ENCODE peak calls at places on chromosomes 7 and 10, in six cellular contexts. One of them, this sample, is unnamed.

GRCh38 chr10:29328988-29329387 is 40.1 kb downstream of the LYZL1 start:
- DNase-seq in K562: no peak
- DNase-seq in IMR-90: peak; percentile 64
- DNase-seq in HCT116: no peak
- DNase-seq in H1: no peak
- DNase-seq in GM12878: no peak
- DNase-seq in this sample: no peak

GRCh38 chr7:144391823-144392255 is 11.7 kb downstream of the NOBOX start:
- DNase-seq in IMR-90: peak; percentile 39
- DNase-seq in H1: peak; percentile 45
- DNase-seq in K562: peak; percentile 56
- DNase-seq in GM12878: no peak
- DNase-seq in HCT116: peak; percentile 54
- DNase-seq in this sample: peak; percentile 62

GRCh38 chr10:115706482-115707076 is 566.4 kb downstream of the GFRA1 start:
- DNase-seq in IMR-90: peak; percentile 30
- DNase-seq in K562: no peak
- DNase-seq in GM12878: no peak
- DNase-seq in HCT116: peak; percentile 12
- DNase-seq in H1: no peak
- DNase-seq in this sample: peak; percentile 26

GRCh38 chr7:145779165-145779564 is 337.4 kb upstream of the CNTNAP2 start:
- DNase-seq in GM12878: no peak
- DNase-seq in IMR-90: no peak
- DNase-seq in H1: no peak
- DNase-seq in HCT116: no peak
- DNase-seq in K562: no peak
- DNase-seq in this sample: no peak

GRCh38 chr10:49286686-49287085 is 12.3 kb upstream of the C10orf71 start:
- DNase-seq in GM12878: no peak
- DNase-seq in K562: no peak
- DNase-seq in IMR-90: no peak
- DNase-seq in HCT116: no peak
- DNase-seq in H1: no peak
- DNase-seq in this sample: no peak

GRCh38 chr7:45869426-45869825 is 3.5 kb downstream of the CCDC201 start:
- DNase-seq in GM12878: no peak
- DNase-seq in IMR-90: peak; percentile 81
- DNase-seq in K562: no peak
- DNase-seq in H1: no peak
- DNase-seq in HCT116: no peak
- DNase-seq in this sample: no peak

GRCh38 chr10:94097656-94098055 is 103.9 kb downstream of the PLCE1 start:
- DNase-seq in GM12878: no peak
- DNase-seq in HCT116: no peak
- DNase-seq in K562: no peak
- DNase-seq in H1: no peak
- DNase-seq in IMR-90: peak; percentile 23
- DNase-seq in this sample: no peak

GRCh38 chr7:77759294-77759889 is 38.8 kb downstream of the TMEM60 start:
- DNase-seq in K562: peak; percentile 63
- DNase-seq in H1: peak; percentile 78
- DNase-seq in HCT116: peak; percentile 57
- DNase-seq in GM12878: peak; percentile 38
- DNase-seq in IMR-90: peak; percentile 76
- DNase-seq in this sample: peak; percentile 82

GRCh38 chr10:33331020-33331557 is 3.4 kb downstream of the NRP1 start:
- DNase-seq in GM12878: no peak
- DNase-seq in K562: no peak
- DNase-seq in H1: no peak
- DNase-seq in IMR-90: no peak
- DNase-seq in HCT116: no peak
- DNase-seq in this sample: peak; percentile 73

GRCh38 chr7:83547526-83547925 is 101.4 kb downstream of the SEMA3E start:
- DNase-seq in H1: no peak
- DNase-seq in HCT116: peak; percentile 6
- DNase-seq in GM12878: peak; percentile 38
- DNase-seq in IMR-90: peak; percentile 39
- DNase-seq in K562: no peak
- DNase-seq in this sample: peak; percentile 28

GRCh38 chr7:34121366-34121765 is 216.0 kb downstream of the BMPER start:
- DNase-seq in H1: no peak
- DNase-seq in K562: no peak
- DNase-seq in GM12878: no peak
- DNase-seq in HCT116: no peak
- DNase-seq in IMR-90: peak; percentile 52
- DNase-seq in this sample: no peak

GRCh38 chr10:86376403-86376802 is 9.8 kb upstream of the GRID1 start:
- DNase-seq in HCT116: no peak
- DNase-seq in H1: no peak
- DNase-seq in GM12878: no peak
- DNase-seq in IMR-90: no peak
- DNase-seq in K562: no peak
- DNase-seq in this sample: no peak

GRCh38 chr7:48149058-48149457 is 22.2 kb upstream of the ABCA13 start:
- DNase-seq in K562: no peak
- DNase-seq in GM12878: no peak
- DNase-seq in HCT116: no peak
- DNase-seq in H1: no peak
- DNase-seq in IMR-90: no peak
- DNase-seq in this sample: no peak

GRCh38 chr7:36667007-36667406 is 57.3 kb downstream of the AOAH start:
- DNase-seq in K562: no peak
- DNase-seq in HCT116: no peak
- DNase-seq in IMR-90: no peak
- DNase-seq in H1: no peak
- DNase-seq in GM12878: no peak
- DNase-seq in this sample: no peak

GRCh38 chr7:39624935-39625694 is 1.7 kb downstream of the RALA start:
- DNase-seq in IMR-90: peak; percentile 52
- DNase-seq in H1: no peak
- DNase-seq in HCT116: no peak
- DNase-seq in GM12878: no peak
- DNase-seq in K562: no peak
- DNase-seq in this sample: peak; percentile 65

GRCh38 chr10:29688230-29688634 is 53.5 kb upstream of the SVIL start:
- DNase-seq in H1: peak; percentile 62
- DNase-seq in GM12878: no peak
- DNase-seq in K562: no peak
- DNase-seq in IMR-90: no peak
- DNase-seq in HCT116: peak; percentile 32
- DNase-seq in this sample: peak; percentile 47

GRCh38 chr7:75565129-75565528 is 73.0 kb downstream of the SPDYE5 start:
- DNase-seq in H1: no peak
- DNase-seq in GM12878: no peak
- DNase-seq in HCT116: no peak
- DNase-seq in IMR-90: peak; percentile 93
- DNase-seq in K562: no peak
- DNase-seq in this sample: peak; percentile 96

DNA sequence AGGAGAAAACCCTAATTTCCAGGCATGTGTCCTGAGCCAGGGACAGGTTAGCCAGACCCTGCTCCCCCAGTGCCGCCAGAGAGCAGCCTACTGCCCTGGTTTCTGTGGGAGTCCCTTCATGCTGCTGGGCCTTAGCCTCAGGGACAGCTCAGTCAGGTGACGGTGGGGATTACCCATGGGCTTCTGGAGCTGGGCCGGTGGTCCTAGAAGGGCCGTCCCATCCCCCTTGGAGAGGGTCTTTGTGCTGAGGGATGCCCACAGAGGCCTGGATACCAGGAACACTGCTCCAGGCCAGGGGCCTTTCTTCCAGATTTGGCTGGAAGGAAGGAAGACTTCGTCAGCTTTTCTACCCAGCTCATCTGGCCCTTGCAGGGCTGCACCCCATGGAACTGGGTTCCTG is 71.4 kb upstream of the ZNF722 start:
- DNase-seq in H1: no peak
- DNase-seq in K562: no peak
- DNase-seq in GM12878: no peak
- DNase-seq in HCT116: no peak
- DNase-seq in IMR-90: no peak
- DNase-seq in this sample: no peak
- H2AFZ ChIP-seq in H1: no peak overlapping the region
- H2AFZ ChIP-seq in K562: no peak overlapping the region
- H2AFZ ChIP-seq in GM12878: no peak overlapping the region
- H2AFZ ChIP-seq in HCT116: no peak overlapping the region
- H2AFZ ChIP-seq in IMR-90: no peak overlapping the region
- H2AFZ ChIP-seq in this sample: no peak overlapping the region

DNA sequence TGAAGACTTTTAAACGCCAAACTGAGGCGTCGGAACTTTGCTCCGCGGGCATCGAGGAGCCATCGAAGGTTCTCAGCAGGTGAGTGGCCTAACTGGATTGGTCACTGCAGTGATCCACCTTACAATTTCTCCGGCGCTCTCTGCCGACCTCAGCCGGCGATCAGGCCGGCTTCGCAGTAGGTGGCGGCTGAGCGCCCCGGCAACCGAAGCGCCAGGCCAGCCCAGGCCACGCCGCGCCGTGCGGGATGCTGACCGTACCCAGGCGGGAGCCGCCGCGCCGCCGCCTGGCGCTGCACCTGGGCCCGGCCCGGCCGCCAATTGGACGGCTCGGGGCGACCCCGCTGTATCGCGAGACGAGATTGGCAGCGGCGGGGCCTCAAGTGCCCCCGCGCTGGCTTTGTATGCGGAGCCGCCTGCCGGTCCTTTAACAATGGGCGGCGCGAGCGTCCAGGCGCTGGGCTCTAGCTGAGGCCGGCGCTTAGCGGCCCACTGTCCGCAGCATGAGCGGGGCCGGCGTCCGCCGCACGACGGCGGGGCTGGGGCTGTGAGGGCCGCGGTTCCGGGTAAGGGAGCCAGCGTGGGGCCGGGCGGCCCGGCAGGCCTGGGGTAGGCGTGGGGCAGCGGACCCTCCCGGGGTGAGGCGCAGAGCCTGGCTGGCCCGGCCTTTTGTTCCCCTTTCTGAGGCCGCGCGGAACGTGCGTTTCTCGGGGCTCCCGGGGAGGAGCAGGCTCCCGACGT is at the start of gene CCNJ:
- DNase-seq in HCT116: peak; percentile 77
- DNase-seq in H1: peak; percentile 90
- DNase-seq in K562: peak; percentile 81
- DNase-seq in IMR-90: peak; percentile 87
- DNase-seq in GM12878: peak; percentile 39
- DNase-seq in this sample: peak; percentile 91
- TF ChIP-seq POLR2A in HCT116: peak; percentile 80
- TF ChIP-seq POLR2A in H1: peak; percentile 91
- TF ChIP-seq POLR2A in K562: peak; percentile 73
- TF ChIP-seq POLR2A in IMR-90: peak; percentile 89
- TF ChIP-seq POLR2A in GM12878: peak; percentile 84
- TF ChIP-seq POLR2A in this sample: peak; percentile 95

DNA sequence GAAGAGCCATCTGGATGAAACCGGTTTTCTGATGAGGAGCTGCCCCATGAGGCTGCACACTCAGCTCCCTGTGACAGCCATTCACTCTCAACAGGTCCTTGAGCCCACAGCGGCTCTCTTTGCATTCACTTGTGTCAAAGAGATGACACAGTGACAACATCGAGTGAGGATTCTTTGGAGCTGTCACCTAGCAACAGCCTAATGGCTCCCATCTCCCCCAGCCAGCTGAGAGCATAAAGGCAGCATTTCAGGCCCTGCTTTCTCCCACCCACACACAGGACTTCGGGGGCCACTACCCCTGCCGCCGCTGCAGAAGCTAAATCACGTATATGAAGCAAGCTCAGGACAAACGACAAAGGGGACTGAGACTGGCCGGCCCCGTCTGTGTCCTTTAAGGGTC is 4.7 kb downstream of the CPA4 start:
- DNase-seq in IMR-90: no peak
- DNase-seq in GM12878: no peak
- DNase-seq in K562: no peak
- DNase-seq in HCT116: no peak
- DNase-seq in H1: no peak
- DNase-seq in this sample: no peak
- H2AFZ ChIP-seq in IMR-90: peak overlapping the region; percentile 10
- H2AFZ ChIP-seq in GM12878: no peak overlapping the region
- H2AFZ ChIP-seq in K562: no peak overlapping the region
- H2AFZ ChIP-seq in HCT116: no peak overlapping the region
- H2AFZ ChIP-seq in H1: no peak overlapping the region
- H2AFZ ChIP-seq in this sample: no peak overlapping the region

DNA sequence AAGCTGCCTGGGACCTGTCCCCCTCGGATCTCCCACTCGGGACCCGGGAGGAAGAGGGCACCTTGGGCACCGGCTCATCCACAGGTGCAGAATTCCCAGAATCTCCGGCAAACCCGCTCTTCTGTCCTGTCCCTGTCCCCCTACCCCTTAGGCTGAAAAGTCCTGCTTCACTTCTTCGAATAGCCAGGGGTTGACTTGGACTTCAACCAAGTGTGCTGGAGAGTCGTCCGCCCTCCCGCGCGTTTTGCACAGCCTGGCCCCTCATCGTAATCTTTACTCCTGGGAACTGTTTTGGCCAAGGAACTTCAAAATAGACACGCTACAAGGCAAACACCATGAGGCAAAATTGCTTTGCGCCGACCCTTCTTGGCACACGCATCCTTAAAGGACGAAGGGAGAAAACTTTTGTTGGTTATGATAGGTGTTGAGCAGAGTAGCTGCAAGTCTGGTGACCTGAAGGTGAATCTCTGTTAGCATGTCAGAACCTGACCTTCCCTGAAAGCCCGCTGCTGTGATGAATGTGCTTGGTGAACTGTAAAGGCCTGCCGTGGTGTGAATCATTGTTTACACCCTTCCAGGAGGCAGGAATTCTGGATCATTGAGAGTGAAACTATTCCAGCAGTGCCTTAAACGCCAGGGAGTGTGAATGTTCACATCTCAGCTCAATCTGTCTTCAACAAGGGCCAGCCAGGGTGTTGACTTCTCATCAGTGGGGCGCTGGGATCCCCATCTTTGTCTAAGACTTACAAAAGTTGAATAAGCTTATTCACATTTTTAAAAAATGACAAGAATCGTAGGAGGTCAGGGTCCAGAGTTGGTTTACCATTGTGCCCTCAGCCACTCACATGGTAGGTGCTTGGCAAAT is 589 bp upstream of the RAPGEF5 start:
- DNase-seq in IMR-90: peak; percentile 2
- DNase-seq in HCT116: peak; percentile 36
- DNase-seq in K562: no peak
- DNase-seq in H1: peak; percentile 61
- DNase-seq in GM12878: no peak
- DNase-seq in this sample: peak; percentile 56
- TF ChIP-seq POLR2A in IMR-90: no peak
- TF ChIP-seq POLR2A in HCT116: no peak
- TF ChIP-seq POLR2A in K562: no peak
- TF ChIP-seq POLR2A in H1: no peak
- TF ChIP-seq POLR2A in GM12878: no peak
- TF ChIP-seq POLR2A in this sample: no peak

GRCh38 chr10:16521311-16522016 is at the start of gene C1QL3:
- DNase-seq in IMR-90: peak; percentile 21
- DNase-seq in GM12878: no peak
- DNase-seq in H1: peak; percentile 60
- DNase-seq in K562: no peak
- DNase-seq in HCT116: no peak
- DNase-seq in this sample: no peak
- H2AFZ ChIP-seq in IMR-90: peak within 1 kb of the TSS; percentile 75
- H2AFZ ChIP-seq in GM12878: peak within 1 kb of the TSS; percentile 33
- H2AFZ ChIP-seq in H1: no peak within 1 kb of the TSS
- H2AFZ ChIP-seq in K562: no peak within 1 kb of the TSS
- H2AFZ ChIP-seq in HCT116: no peak within 1 kb of the TSS
- H2AFZ ChIP-seq in this sample: peak within 1 kb of the TSS; percentile 68

DNA sequence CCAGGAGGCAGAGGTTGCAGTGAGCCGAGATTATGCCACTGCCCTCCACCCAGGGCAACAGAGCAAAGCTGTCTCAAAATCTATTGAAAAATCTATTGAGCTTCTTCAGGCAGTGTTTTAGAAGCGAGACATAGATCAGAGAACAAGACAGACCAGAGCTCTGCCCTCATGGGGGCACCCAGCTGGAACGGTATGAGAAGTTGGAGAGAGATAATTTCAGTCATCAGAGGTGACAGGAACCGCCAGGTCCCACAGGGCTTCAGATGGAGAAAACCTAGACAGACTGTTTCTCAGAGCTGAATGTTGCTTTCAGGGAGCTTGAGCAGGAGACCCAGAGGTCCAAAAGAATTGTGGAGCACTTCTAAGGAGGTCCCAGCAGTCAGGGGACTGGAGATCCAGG is 14.2 kb upstream of the GTF2IRD1 start:
- DNase-seq in K562: no peak
- DNase-seq in GM12878: no peak
- DNase-seq in H1: no peak
- DNase-seq in HCT116: no peak
- DNase-seq in IMR-90: no peak
- DNase-seq in this sample: no peak
- TF ChIP-seq POLR2A in K562: no peak
- TF ChIP-seq POLR2A in GM12878: no peak
- TF ChIP-seq POLR2A in H1: no peak
- TF ChIP-seq POLR2A in HCT116: no peak
- TF ChIP-seq POLR2A in IMR-90: no peak
- TF ChIP-seq POLR2A in this sample: no peak

This sample was measured in endothelial cell of umbilical vein.